ENCODE peak calls at places on chromosomes 7 and 10, in five cellular contexts. E, R, H, K and G are unnamed samples.

GRCh38 chr7:32030904-32031692 is 39.1 kb downstream of the PDE1C start:
- DNase-seq in E (no peak), R (no peak), H (no peak), K (no peak), G (no peak)

GRCh38 chr10:19930936-19931859 is 115.0 kb downstream of the PLXDC2 start:
- DNase-seq in E (no peak), R (no peak), H (no peak), K (no peak), G (peak; percentile 61)

GRCh38 chr7:111919690-111920179 is 286.5 kb downstream of the DOCK4 start:
- DNase-seq in E (no peak), R (no peak), H (no peak), K (no peak), G (no peak)

GRCh38 chr7:45400680-45401079 is 173.5 kb upstream of the ADCY1 start:
- DNase-seq in E (no peak), R (no peak), H (no peak), K (no peak), G (no peak)

GRCh38 chr7:149785983-149786382 is 12.6 kb upstream of the ZNF467 start:
- DNase-seq in E (no peak), R (no peak), H (no peak), K (no peak), G (no peak)

GRCh38 chr7:151553356-151553755 is 33.7 kb upstream of the RHEB start:
- DNase-seq in E (no peak), R (no peak), H (no peak), K (no peak), G (no peak)

GRCh38 chr10:85168287-85168686 is 839.9 kb downstream of the CCSER2 start:
- DNase-seq in E (no peak), R (no peak), H (no peak), K (no peak), G (no peak)

GRCh38 chr7:134920026-134920758 is 66.1 kb upstream of the AGBL3 start:
- DNase-seq in E (no peak), R (peak; percentile 45), H (no peak), K (no peak), G (no peak)

GRCh38 chr7:5631185-5631584 is 150.3 kb downstream of the RNF216 start:
- DNase-seq in E (no peak), R (no peak), H (no peak), K (no peak), G (no peak)

GRCh38 chr7:113710310-113711106 is 208.3 kb downstream of the PPP1R3A start:
- DNase-seq in E (no peak), R (peak; percentile 85), H (no peak), K (peak; percentile 86), G (no peak)

GRCh38 chr7:114953724-114954123 is 31.8 kb downstream of the MDFIC start:
- DNase-seq in E (no peak), R (no peak), H (no peak), K (no peak), G (no peak)

GRCh38 chr7:98745722-98746318 is 124.0 kb downstream of the TMEM130 start:
- DNase-seq in E (peak; percentile 60), R (peak; percentile 71), H (peak; percentile 69), K (peak; percentile 65), G (peak; percentile 87)

GRCh38 chr7:92697012-92697411 is 106.8 kb upstream of the FAM133B start:
- DNase-seq in E (no peak), R (no peak), H (no peak), K (peak; percentile 18), G (no peak)

GRCh38 chr7:92696584-92696983 is 106.4 kb upstream of the FAM133B start:
- DNase-seq in E (no peak), R (no peak), H (no peak), K (no peak), G (no peak)

GRCh38 chr7:92697414-92697813 is 107.2 kb upstream of the FAM133B start:
- DNase-seq in E (no peak), R (no peak), H (no peak), K (peak; percentile 22), G (no peak)

GRCh38 chr7:92694211-92694610 is 104.0 kb upstream of the FAM133B start:
- DNase-seq in E (no peak), R (no peak), H (no peak), K (no peak), G (no peak)

GRCh38 chr7:92695308-92696261 is 105.4 kb upstream of the FAM133B start:
- DNase-seq in E (peak; percentile 30), R (peak; percentile 81), H (no peak), K (peak; percentile 47), G (no peak)
- H3K27ac ChIP-seq in E (peak overlapping the region; percentile 76), R (peak overlapping the region; percentile 64), H (no peak overlapping the region), K (peak overlapping the region; percentile 97), G (peak overlapping the region; percentile 21)

GRCh38 chr7:35036361-35037171 is 719 bp downstream of the DPY19L1 start:
- DNase-seq in E (peak; percentile 71), R (peak; percentile 59), H (peak; percentile 33), K (no peak), G (peak; percentile 85)

GRCh38 chr7:35037211-35037525 is at the start of gene DPY19L1:
- DNase-seq in E (no peak), R (no peak), H (no peak), K (no peak), G (no peak)

GRCh38 chr7:35038340-35038738 is 1.1 kb upstream of the DPY19L1 start:
- DNase-seq in E (no peak), R (no peak), H (no peak), K (no peak), G (no peak)

GRCh38 chr7:35037526-35038339 is 448 bp upstream of the DPY19L1 start:
- DNase-seq in E (peak; percentile 95), R (peak; percentile 93), H (peak; percentile 86), K (no peak), G (peak; percentile 98)

DNA sequence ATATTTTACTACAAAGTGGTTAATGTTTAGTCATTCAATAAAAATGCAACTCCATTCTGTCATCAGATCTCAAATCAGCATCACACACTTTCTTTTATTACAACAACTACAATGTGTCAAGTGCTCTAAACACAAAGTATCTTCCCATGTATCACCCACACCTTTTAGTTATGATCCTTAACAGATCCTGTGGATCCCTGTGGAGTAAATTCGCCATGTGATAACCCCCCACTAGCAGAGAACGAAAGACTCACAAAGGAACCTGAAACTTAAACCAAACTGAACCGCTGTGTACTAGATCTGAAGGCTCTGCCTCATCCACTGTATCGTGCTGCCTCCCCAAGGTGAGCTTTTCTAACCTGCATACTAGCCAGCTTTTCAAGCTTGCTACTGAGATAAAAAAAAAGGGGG is 1.8 kb downstream of the DPY19L1 start:
- DNase-seq in E (no peak), R (peak; percentile 75), H (no peak), K (peak; percentile 67), G (no peak)
- H3K4me1 ChIP-seq in E (peaks cover 24% of the 10 kb centered on the region), R (peaks cover 50% of the 10 kb centered on the region), H (peaks cover 17% of the 10 kb centered on the region), K (peaks cover 36% of the 10 kb centered on the region), G (no peaks in the 10 kb centered on the region)

GRCh38 chr10:93462881-93463280 is 19.3 kb downstream of the MYOF start:
- DNase-seq in E (no peak), R (peak; percentile 71), H (no peak), K (no peak), G (no peak)
- H3K4me3 ChIP-seq in E (no peak overlapping the region), R (no peak overlapping the region), H (no peak overlapping the region), K (no peak overlapping the region), G (no peak overlapping the region)

GRCh38 chr10:4809156-4809555 is 16.9 kb upstream of the AKR1E2 start:
- DNase-seq in E (no peak), R (no peak), H (no peak), K (no peak), G (no peak)

GRCh38 chr10:4810093-4810492 is 15.9 kb upstream of the AKR1E2 start:
- DNase-seq in E (no peak), R (no peak), H (no peak), K (no peak), G (no peak)

GRCh38 chr10:4806534-4806933 is 19.5 kb upstream of the AKR1E2 start:
- DNase-seq in E (no peak), R (no peak), H (no peak), K (no peak), G (no peak)

GRCh38 chr10:4804505-4804904 is 21.5 kb upstream of the AKR1E2 start:
- DNase-seq in E (no peak), R (no peak), H (no peak), K (no peak), G (no peak)

DNA sequence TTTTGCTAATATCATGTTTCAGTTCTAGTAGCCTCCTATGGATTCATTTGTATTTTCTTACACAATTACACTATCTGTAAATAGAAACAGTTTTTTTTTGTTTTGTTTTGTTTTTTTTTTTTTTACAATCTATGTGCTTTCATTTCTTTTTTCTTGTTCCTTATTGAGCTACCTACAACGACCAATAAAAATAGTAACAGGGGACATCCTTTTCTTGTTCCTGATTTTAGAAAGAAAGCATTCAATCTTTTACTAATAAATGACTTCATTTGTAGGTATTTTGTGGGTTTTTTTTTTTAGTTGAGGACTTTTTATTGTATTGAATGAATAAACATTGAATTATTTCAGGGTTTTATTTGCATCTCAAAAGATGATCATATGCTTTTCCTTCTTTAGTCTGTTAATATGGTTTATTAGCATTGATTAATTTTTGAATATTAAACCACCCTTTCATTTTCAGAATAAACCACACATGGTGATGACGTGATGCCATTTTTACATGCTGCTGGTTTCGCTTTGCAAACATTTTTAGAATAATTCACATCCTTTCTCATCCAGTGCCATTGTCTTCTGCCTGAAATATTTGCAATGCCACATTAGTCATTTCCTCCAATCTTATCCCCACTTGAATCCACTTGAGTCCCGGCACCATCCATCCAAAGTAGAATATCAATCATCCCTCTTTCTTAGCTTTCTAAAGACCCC is 18.1 kb upstream of the AKR1E2 start:
- DNase-seq in E (no peak), R (peak; percentile 66), H (no peak), K (no peak), G (no peak)
- H3K27ac ChIP-seq in E (no peak overlapping the region), R (peak overlapping the region; percentile 51), H (no peak overlapping the region), K (no peak overlapping the region), G (no peak overlapping the region)

GRCh38 chr10:71975087-71975890 is 11.1 kb downstream of the CHST3 start:
- DNase-seq in E (peak; percentile 61), R (no peak), H (no peak), K (no peak), G (peak; percentile 92)

GRCh38 chr10:71972746-71973695 is 8.8 kb downstream of the CHST3 start:
- DNase-seq in E (no peak), R (no peak), H (no peak), K (no peak), G (no peak)

GRCh38 chr10:71971769-71972555 is 7.8 kb downstream of the CHST3 start:
- DNase-seq in E (no peak), R (no peak), H (no peak), K (no peak), G (no peak)

GRCh38 chr10:71974489-71975011 is 10.4 kb downstream of the CHST3 start:
- DNase-seq in E (no peak), R (peak; percentile 84), H (no peak), K (peak; percentile 45), G (peak; percentile 91)

GRCh38 chr10:71973777-71974488 is 9.7 kb downstream of the CHST3 start:
- DNase-seq in E (no peak), R (no peak), H (no peak), K (no peak), G (no peak)
- H3K4me1 ChIP-seq in E (peaks cover 96% of the 10 kb centered on the region), R (peaks cover 100% of the 10 kb centered on the region), H (no peaks in the 10 kb centered on the region), K (peaks cover 96% of the 10 kb centered on the region), G (peaks cover 5% of the 10 kb centered on the region)